ENCODE peak calls at places on chromosomes 13 and 19, in five cellular contexts. R, N, M, G and B are unnamed samples.

GRCh38 chr19:58182577-58182988 is 278 bp upstream of the ZNF274 start:
- DNase-seq in R (no peak), N (peak; percentile 77), G (peak; percentile 93), M (peak; percentile 97), B (no peak)

GRCh38 chr13:34967851-34968562 is 25.9 kb downstream of the NBEA start:
- DNase-seq in M (no peak), G (no peak), R (peak; percentile 58), N (no peak), B (peak; percentile 65)

GRCh38 chr13:101799196-101799595 is 346.7 kb downstream of the ITGBL1 start:
- DNase-seq in N (no peak), G (no peak), R (no peak), M (no peak), B (no peak)

GRCh38 chr19:41263042-41263849 is 926 bp upstream of the HNRNPUL1 start:
- DNase-seq in M (peak; percentile 90), N (peak; percentile 63), R (peak; percentile 77), G (peak; percentile 45), B (peak; percentile 63)

GRCh38 chr13:109182777-109183465 is 553.5 kb downstream of the MYO16 start:
- DNase-seq in N (no peak), G (no peak), M (no peak), R (no peak), B (no peak)

GRCh38 chr13:31437975-31438374 is 238.2 kb downstream of the B3GLCT start:
- DNase-seq in G (no peak), N (no peak), M (no peak), R (peak; percentile 8), B (no peak)

GRCh38 chr19:16383584-16384161 is 59.0 kb downstream of the KLF2 start:
- DNase-seq in G (no peak), R (no peak), N (no peak), M (no peak), B (no peak)

GRCh38 chr19:35267818-35268545 is 780 bp upstream of the USF2 start:
- DNase-seq in M (peak; percentile 92), R (peak; percentile 33), G (peak; percentile 100), N (peak; percentile 74), B (no peak)

GRCh38 chr19:11538232-11539036 is at the start of gene CNN1:
- DNase-seq in G (peak; percentile 89), M (peak; percentile 93), R (no peak), N (no peak), B (no peak)

GRCh38 chr19:16118489-16119033 is 6.9 kb downstream of the RAB8A start:
- DNase-seq in N (peak; percentile 18), G (no peak), M (peak; percentile 88), R (no peak), B (no peak)

GRCh38 chr19:38717051-38717450 is 27.2 kb downstream of the CAPN12 start:
- DNase-seq in R (no peak), G (no peak), M (no peak), N (no peak), B (no peak)

GRCh38 chr19:11787536-11787935 is 10.8 kb upstream of the ZNF491 start:
- DNase-seq in G (no peak), N (no peak), M (no peak), R (no peak), B (no peak)

GRCh38 chr13:34762312-34762711 is 179.8 kb upstream of the NBEA start:
- DNase-seq in G (no peak), M (no peak), R (no peak), N (no peak), B (no peak)

GRCh38 chr13:22945321-22946226 is 235.2 kb upstream of the SGCG start:
- DNase-seq in G (no peak), N (no peak), M (no peak), R (no peak), B (no peak)

GRCh38 chr19:27673986-27674385 is 1539.0 kb downstream of the UQCRFS1 start:
- DNase-seq in G (no peak), M (no peak), R (no peak), N (no peak), B (no peak)

GRCh38 chr13:98466634-98467236 is 110.2 kb downstream of the STK24 start:
- DNase-seq in R (peak; percentile 67), N (peak; percentile 47), M (peak; percentile 80), G (peak; percentile 66), B (no peak)

GRCh38 chr19:19155495-19156219 is 14.4 kb downstream of the MEF2B start:
- DNase-seq in G (no peak), M (no peak), R (no peak), N (no peak), B (no peak)

GRCh38 chr13:77898097-77898496 is 20.5 kb downstream of the EDNRB start:
- DNase-seq in N (no peak), G (no peak), M (no peak), R (no peak), B (no peak)

GRCh38 chr19:55249841-55250240 is 9.0 kb downstream of the PPP6R1 start:
- DNase-seq in N (no peak), M (no peak), R (no peak), G (no peak), B (no peak)

GRCh38 chr19:5156231-5156986 is 184.2 kb downstream of the PTPRS start:
- DNase-seq in M (peak; percentile 64), G (peak; percentile 54), R (no peak), N (no peak), B (no peak)

GRCh38 chr19:33224694-33225457 is 774 bp downstream of the SLC7A10 start:
- DNase-seq in M (no peak), R (no peak), N (no peak), G (no peak), B (no peak)

GRCh38 chr13:35474551-35474950 is 1.9 kb downstream of the MAB21L1 start:
- DNase-seq in M (no peak), G (no peak), N (no peak), R (no peak), B (no peak)

GRCh38 chr19:49857061-49857833 is 6.3 kb downstream of the PTOV1 start:
- DNase-seq in M (peak; percentile 82), R (no peak), G (no peak), N (no peak), B (no peak)

GRCh38 chr13:20609145-20609544 is 42.2 kb downstream of the IFT88 start:
- DNase-seq in R (peak; percentile 79), M (no peak), N (no peak), G (peak; percentile 11), B (no peak)

GRCh38 chr13:40180776-40181175 is 485.7 kb downstream of the FOXO1 start:
- DNase-seq in M (no peak), N (no peak), R (no peak), G (no peak), B (no peak)

GRCh38 chr19:2145831-2146241 is 5.5 kb downstream of the AP3D1 start:
- DNase-seq in M (no peak), N (no peak), R (no peak), G (no peak), B (no peak)

GRCh38 chr13:45441633-45442032 is 23.1 kb upstream of the COG3 start:
- DNase-seq in M (no peak), N (no peak), G (peak; percentile 35), R (peak; percentile 56), B (no peak)

GRCh38 chr19:12754465-12755196 is 3.0 kb downstream of the BEST2 start:
- DNase-seq in N (no peak), M (no peak), R (no peak), G (no peak), B (no peak)

GRCh38 chr13:101301053-101301452 is 115.3 kb downstream of the NALCN start:
- DNase-seq in G (no peak), M (no peak), N (no peak), R (no peak), B (no peak)